ENCODE peak calls at places on chromosomes 6 and 20, in six cellular contexts. One of them, this sample, is unnamed.

GRCh38 chr6:138182939-138183791 is 21.4 kb downstream of the ARFGEF3 start:
- DNase-seq in A549: no peak
- DNase-seq in H1: peak; percentile 55
- DNase-seq in K562: no peak
- DNase-seq in endothelial cell of umbilical vein: no peak
- DNase-seq in HepG2: no peak
- DNase-seq in this sample: peak; percentile 44

GRCh38 chr6:2623348-2623747 is 127.4 kb downstream of the MYLK4 start:
- DNase-seq in A549: no peak
- DNase-seq in H1: no peak
- DNase-seq in K562: no peak
- DNase-seq in endothelial cell of umbilical vein: no peak
- DNase-seq in HepG2: no peak
- DNase-seq in this sample: no peak

GRCh38 chr6:96852605-96853004 is 15.3 kb upstream of the GPR63 start:
- DNase-seq in A549: no peak
- DNase-seq in H1: no peak
- DNase-seq in K562: no peak
- DNase-seq in endothelial cell of umbilical vein: no peak
- DNase-seq in HepG2: no peak
- DNase-seq in this sample: no peak

GRCh38 chr6:169617562-169617961 is 84.3 kb downstream of the WDR27 start:
- DNase-seq in A549: no peak
- DNase-seq in H1: no peak
- DNase-seq in K562: no peak
- DNase-seq in endothelial cell of umbilical vein: no peak
- DNase-seq in HepG2: no peak
- DNase-seq in this sample: no peak

GRCh38 chr6:21214738-21215448 is 378.7 kb upstream of the SOX4 start:
- DNase-seq in A549: no peak
- DNase-seq in H1: no peak
- DNase-seq in K562: no peak
- DNase-seq in endothelial cell of umbilical vein: no peak
- DNase-seq in HepG2: no peak
- DNase-seq in this sample: no peak

GRCh38 chr6:118325220-118325860 is 222.8 kb upstream of the PLN start:
- DNase-seq in A549: no peak
- DNase-seq in H1: no peak
- DNase-seq in K562: peak; percentile 9
- DNase-seq in endothelial cell of umbilical vein: no peak
- DNase-seq in HepG2: no peak
- DNase-seq in this sample: no peak

GRCh38 chr6:134111062-134111677 is 58.7 kb upstream of the SLC2A12 start:
- DNase-seq in A549: peak; percentile 53
- DNase-seq in H1: no peak
- DNase-seq in K562: peak; percentile 83
- DNase-seq in endothelial cell of umbilical vein: peak; percentile 59
- DNase-seq in HepG2: peak; percentile 82
- DNase-seq in this sample: peak; percentile 34

GRCh38 chr6:83071023-83071422 is 3.6 kb downstream of the DOP1A start:
- DNase-seq in A549: no peak
- DNase-seq in H1: no peak
- DNase-seq in K562: no peak
- DNase-seq in endothelial cell of umbilical vein: peak; percentile 72
- DNase-seq in HepG2: no peak
- DNase-seq in this sample: no peak

GRCh38 chr20:51579137-51579536 is 36.6 kb upstream of the NFATC2 start:
- DNase-seq in A549: no peak
- DNase-seq in H1: no peak
- DNase-seq in K562: no peak
- DNase-seq in endothelial cell of umbilical vein: no peak
- DNase-seq in HepG2: no peak
- DNase-seq in this sample: no peak

GRCh38 chr6:20840675-20841074 is 306.4 kb downstream of the CDKAL1 start:
- DNase-seq in A549: no peak
- DNase-seq in H1: no peak
- DNase-seq in K562: no peak
- DNase-seq in endothelial cell of umbilical vein: no peak
- DNase-seq in HepG2: no peak
- DNase-seq in this sample: no peak

GRCh38 chr6:1081566-1081965 is 230.3 kb upstream of the FOXQ1 start:
- DNase-seq in A549: no peak
- DNase-seq in H1: no peak
- DNase-seq in K562: no peak
- DNase-seq in endothelial cell of umbilical vein: no peak
- DNase-seq in HepG2: no peak
- DNase-seq in this sample: no peak

GRCh38 chr6:23559587-23560343 is 566.2 kb upstream of the NRSN1 start:
- DNase-seq in A549: no peak
- DNase-seq in H1: no peak
- DNase-seq in K562: no peak
- DNase-seq in endothelial cell of umbilical vein: no peak
- DNase-seq in HepG2: peak; percentile 45
- DNase-seq in this sample: no peak

GRCh38 chr6:134911532-134911931 is 38.4 kb downstream of the ALDH8A1 start:
- DNase-seq in A549: no peak
- DNase-seq in H1: no peak
- DNase-seq in K562: no peak
- DNase-seq in endothelial cell of umbilical vein: no peak
- DNase-seq in HepG2: no peak
- DNase-seq in this sample: no peak

GRCh38 chr6:15987569-15987968 is 141.3 kb upstream of the MYLIP start:
- DNase-seq in A549: no peak
- DNase-seq in H1: no peak
- DNase-seq in K562: peak; percentile 80
- DNase-seq in endothelial cell of umbilical vein: no peak
- DNase-seq in HepG2: no peak
- DNase-seq in this sample: no peak

GRCh38 chr6:48766349-48766748 is 655.4 kb upstream of the PTCHD4 start:
- DNase-seq in A549: no peak
- DNase-seq in H1: no peak
- DNase-seq in K562: no peak
- DNase-seq in endothelial cell of umbilical vein: no peak
- DNase-seq in HepG2: peak; percentile 20
- DNase-seq in this sample: no peak

GRCh38 chr6:37491830-37492208 is 7.9 kb downstream of the CCDC167 start:
- DNase-seq in A549: no peak
- DNase-seq in H1: no peak
- DNase-seq in K562: no peak
- DNase-seq in endothelial cell of umbilical vein: no peak
- DNase-seq in HepG2: no peak
- DNase-seq in this sample: no peak

GRCh38 chr6:13702809-13703302 is 8.8 kb downstream of the RANBP9 start:
- DNase-seq in A549: no peak
- DNase-seq in H1: no peak
- DNase-seq in K562: peak; percentile 63
- DNase-seq in endothelial cell of umbilical vein: no peak
- DNase-seq in HepG2: no peak
- DNase-seq in this sample: no peak

GRCh38 chr6:15065603-15066002 is 180.3 kb upstream of the JARID2 start:
- DNase-seq in A549: no peak
- DNase-seq in H1: no peak
- DNase-seq in K562: no peak
- DNase-seq in endothelial cell of umbilical vein: no peak
- DNase-seq in HepG2: no peak
- DNase-seq in this sample: no peak

GRCh38 chr6:40124924-40125323 is 190.7 kb upstream of the MOCS1 start:
- DNase-seq in A549: no peak
- DNase-seq in H1: no peak
- DNase-seq in K562: no peak
- DNase-seq in endothelial cell of umbilical vein: no peak
- DNase-seq in HepG2: no peak
- DNase-seq in this sample: no peak

GRCh38 chr6:92110390-92110789 is 1309.0 kb downstream of the EPHA7 start:
- DNase-seq in A549: no peak
- DNase-seq in H1: no peak
- DNase-seq in K562: no peak
- DNase-seq in endothelial cell of umbilical vein: no peak
- DNase-seq in HepG2: no peak
- DNase-seq in this sample: no peak

GRCh38 chr6:143998686-143999085 is 9.4 kb downstream of the PLAGL1 start:
- DNase-seq in A549: no peak
- DNase-seq in H1: no peak
- DNase-seq in K562: no peak
- DNase-seq in endothelial cell of umbilical vein: no peak
- DNase-seq in HepG2: no peak
- DNase-seq in this sample: no peak

GRCh38 chr20:62685781-62686555 is 22.7 kb upstream of the NTSR1 start:
- DNase-seq in A549: no peak
- DNase-seq in H1: no peak
- DNase-seq in K562: peak; percentile 86
- DNase-seq in endothelial cell of umbilical vein: no peak
- DNase-seq in HepG2: peak; percentile 24
- DNase-seq in this sample: no peak

GRCh38 chr6:111799576-111800467 is 73.4 kb downstream of the FYN start:
- DNase-seq in A549: no peak
- DNase-seq in H1: no peak
- DNase-seq in K562: no peak
- DNase-seq in endothelial cell of umbilical vein: no peak
- DNase-seq in HepG2: no peak
- DNase-seq in this sample: peak; percentile 24
- TF ChIP-seq CTCF in A549: no peak
- TF ChIP-seq CTCF in H1: peak; percentile 65
- TF ChIP-seq CTCF in K562: peak; percentile 41
- TF ChIP-seq CTCF in endothelial cell of umbilical vein: no peak
- TF ChIP-seq CTCF in HepG2: peak; percentile 30
- TF ChIP-seq CTCF in this sample: no peak

DNA sequence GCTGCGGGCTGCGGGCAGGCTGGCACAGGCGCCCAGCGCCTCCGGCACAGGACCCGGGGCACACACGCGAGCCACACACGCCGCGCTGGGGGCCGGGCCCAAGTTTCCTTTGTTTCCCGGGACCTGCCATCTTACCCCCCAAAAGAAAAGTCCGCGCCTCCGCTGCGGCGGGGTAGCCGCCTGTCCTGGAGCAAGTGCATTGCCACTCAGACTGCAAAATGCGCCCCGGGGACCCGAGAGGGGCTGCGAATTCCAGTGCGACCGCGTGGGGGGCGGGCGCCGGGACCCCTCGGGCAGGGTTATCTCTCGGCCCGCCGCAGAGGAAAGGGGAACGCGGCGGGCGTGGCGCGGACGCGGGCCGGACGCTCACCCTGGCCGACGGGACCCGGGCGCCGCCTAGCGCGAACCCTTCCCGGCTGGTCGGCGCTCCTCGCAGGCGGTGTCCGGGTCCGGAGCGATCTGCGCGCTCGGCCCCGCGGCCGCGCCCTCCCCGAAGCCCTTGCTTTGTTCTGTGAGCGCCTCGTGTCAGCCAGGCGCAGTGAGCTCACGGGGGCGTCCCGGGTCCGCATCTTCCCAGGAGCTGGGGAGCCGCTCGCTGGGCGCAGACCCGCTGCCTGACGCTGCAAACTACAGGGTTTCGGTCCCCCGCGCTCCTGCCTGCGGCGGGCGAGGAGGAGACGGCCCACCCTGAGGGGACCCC is 620 bp upstream of the CD24 start:
- DNase-seq in A549: peak; percentile 18
- DNase-seq in H1: peak; percentile 82
- DNase-seq in K562: peak; percentile 70
- DNase-seq in endothelial cell of umbilical vein: no peak
- DNase-seq in HepG2: no peak
- DNase-seq in this sample: peak; percentile 73
- TF ChIP-seq JUN in A549: no peak
- TF ChIP-seq JUN in H1: no peak
- TF ChIP-seq JUN in K562: no peak
- TF ChIP-seq JUN in endothelial cell of umbilical vein: no peak
- TF ChIP-seq JUN in HepG2: no peak
- TF ChIP-seq JUN in this sample: no peak

DNA sequence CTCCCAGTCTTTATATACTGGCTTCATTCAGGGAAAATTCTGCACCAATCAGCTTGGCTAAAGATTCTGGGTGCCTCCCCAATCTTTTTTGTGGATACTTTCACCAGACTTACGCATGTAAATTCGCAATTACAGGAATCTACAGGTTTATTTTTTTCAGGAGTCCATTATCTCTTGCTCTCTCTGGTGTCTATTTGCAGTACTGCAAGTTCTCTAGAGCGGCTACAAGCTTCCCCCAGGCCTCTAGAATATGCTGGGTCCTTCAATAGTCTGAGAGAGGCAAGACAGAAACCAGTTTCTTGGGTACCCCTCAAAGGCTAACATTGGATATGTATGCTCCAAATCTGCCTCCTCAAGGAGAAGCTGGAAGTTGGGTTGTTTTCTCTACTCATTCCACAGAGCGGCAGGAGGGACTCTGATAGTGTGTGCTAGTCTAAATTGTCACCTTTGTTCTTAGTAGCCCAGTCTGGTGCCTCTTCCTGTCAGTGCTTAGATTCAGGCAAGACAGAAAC is 58.5 kb downstream of the SUN5 start:
- DNase-seq in A549: peak; percentile 23
- DNase-seq in H1: peak; percentile 43
- DNase-seq in K562: peak; percentile 14
- DNase-seq in endothelial cell of umbilical vein: peak; percentile 37
- DNase-seq in HepG2: peak; percentile 55
- DNase-seq in this sample: no peak
- TF ChIP-seq CTCF in A549: peak; percentile 37
- TF ChIP-seq CTCF in H1: peak; percentile 68
- TF ChIP-seq CTCF in K562: peak; percentile 57
- TF ChIP-seq CTCF in endothelial cell of umbilical vein: peak; percentile 23
- TF ChIP-seq CTCF in HepG2: peak; percentile 63
- TF ChIP-seq CTCF in this sample: peak; percentile 32

DNA sequence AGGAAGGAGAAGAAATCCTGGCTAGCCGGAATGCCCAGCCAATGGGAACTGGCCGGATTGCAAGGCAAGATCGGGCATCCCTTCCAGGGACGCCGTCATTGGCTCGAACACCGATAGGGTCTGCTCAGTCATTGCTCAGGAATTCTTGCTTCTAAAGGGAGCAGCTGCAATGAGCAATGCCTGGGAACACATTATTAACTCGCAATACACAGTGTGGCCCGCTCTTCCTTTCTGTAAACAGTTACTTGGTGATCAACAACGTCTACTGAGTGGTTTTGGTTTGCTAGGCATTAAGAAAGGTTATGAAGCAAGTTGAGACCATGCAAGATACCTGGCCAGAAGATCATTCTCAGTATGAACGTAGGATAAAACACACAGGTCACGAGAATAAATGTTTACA is 165.4 kb upstream of the CITED2 start:
- DNase-seq in A549: peak; percentile 51
- DNase-seq in H1: no peak
- DNase-seq in K562: no peak
- DNase-seq in endothelial cell of umbilical vein: peak; percentile 13
- DNase-seq in HepG2: peak; percentile 52
- DNase-seq in this sample: peak; percentile 16
- TF ChIP-seq JUN in A549: no peak
- TF ChIP-seq JUN in H1: no peak
- TF ChIP-seq JUN in K562: no peak
- TF ChIP-seq JUN in endothelial cell of umbilical vein: no peak
- TF ChIP-seq JUN in HepG2: no peak
- TF ChIP-seq JUN in this sample: no peak

GRCh38 chr6:166514196-166514595 is 72.3 kb downstream of the RAMACL start:
- DNase-seq in A549: no peak
- DNase-seq in H1: no peak
- DNase-seq in K562: no peak
- DNase-seq in endothelial cell of umbilical vein: no peak
- DNase-seq in HepG2: no peak
- DNase-seq in this sample: no peak
- TF ChIP-seq CTCF in A549: no peak
- TF ChIP-seq CTCF in H1: peak; percentile 35
- TF ChIP-seq CTCF in K562: no peak
- TF ChIP-seq CTCF in endothelial cell of umbilical vein: peak; percentile 12
- TF ChIP-seq CTCF in HepG2: peak; percentile 6
- TF ChIP-seq CTCF in this sample: no peak

This sample was measured in WTC11.